ENCODE peak calls at places on chromosome 16, in four cellular contexts. G is H54, A is aorta, Z is skeletal muscle cell. N is an unnamed sample.

GRCh38 chr16:89364603-89365002 is 125.8 kb downstream of the ANKRD11 start:
- DNase-seq in G (no peak), Z (no peak), A (no peak), N (no peak)

GRCh38 chr16:11698271-11698689 is 30.0 kb downstream of the SNN start:
- DNase-seq in A (no peak), Z (no peak), G (no peak), N (no peak)

GRCh38 chr16:11076259-11077018 is 132.1 kb downstream of the CLEC16A start:
- DNase-seq in Z (no peak), G (no peak), A (peak; percentile 41), N (no peak)

GRCh38 chr16:85210423-85211169 is 98.3 kb upstream of the CIBAR2 start:
- DNase-seq in A (no peak), G (peak; percentile 78), Z (no peak), N (no peak)

GRCh38 chr16:19913306-19913717 is 28.7 kb upstream of the GPRC5B start:
- DNase-seq in A (no peak), Z (no peak), G (no peak), N (no peak)

GRCh38 chr16:69620564-69620963 is 54.8 kb downstream of the NFAT5 start:
- DNase-seq in G (no peak), A (no peak), Z (no peak), N (no peak)

GRCh38 chr16:73846292-73846849 is 450.2 kb upstream of the PSMD7 start:
- DNase-seq in Z (no peak), G (no peak), A (no peak), N (no peak)

GRCh38 chr16:54928421-54929089 is 2.1 kb upstream of the IRX5 start:
- DNase-seq in G (peak; percentile 53), Z (no peak), A (peak; percentile 91), N (peak; percentile 79)

GRCh38 chr16:57736419-57737281 is 1.1 kb downstream of the KATNB1 start:
- DNase-seq in A (no peak), Z (peak; percentile 47), G (peak; percentile 45), N (no peak)

GRCh38 chr16:63690961-63691360 is 1430.9 kb downstream of the CDH11 start:
- DNase-seq in A (no peak), Z (no peak), G (no peak), N (no peak)

GRCh38 chr16:3816326-3816725 is 64.2 kb downstream of the CREBBP start:
- DNase-seq in G (no peak), Z (no peak), A (no peak), N (no peak)

GRCh38 chr16:10180771-10181163 is 1.5 kb downstream of the GRIN2A start:
- DNase-seq in G (no peak), A (peak; percentile 85), Z (no peak), N (no peak)

GRCh38 chr16:2719328-2720062 is 529 bp downstream of the PRSS27 start:
- DNase-seq in A (no peak), G (no peak), Z (no peak), N (no peak)

GRCh38 chr16:70483426-70483825 is 29.0 kb downstream of the FCSK start:
- DNase-seq in G (no peak), Z (no peak), A (no peak), N (no peak)

GRCh38 chr16:19123535-19124178 is 9.9 kb downstream of the ITPRIPL2 start:
- DNase-seq in A (no peak), Z (no peak), G (no peak), N (no peak)

GRCh38 chr16:55503726-55504553 is 4.9 kb upstream of the LPCAT2 start:
- DNase-seq in Z (no peak), G (no peak), A (no peak), N (no peak)

GRCh38 chr16:65201446-65202010 is 79.7 kb upstream of the CDH11 start:
- DNase-seq in Z (peak; percentile 19), A (no peak), G (no peak), N (no peak)

GRCh38 chr16:48959747-48960146 is 321.9 kb downstream of the CBLN1 start:
- DNase-seq in A (no peak), G (no peak), Z (no peak), N (no peak)

GRCh38 chr16:49523435-49524159 is 150.0 kb downstream of the C16orf78 start:
- DNase-seq in Z (no peak), G (no peak), A (no peak), N (no peak)

GRCh38 chr16:56066617-56067016 is 124.7 kb upstream of the GNAO1 start:
- DNase-seq in G (no peak), A (no peak), Z (no peak), N (no peak)

GRCh38 chr16:84198401-84198800 is 7.4 kb downstream of the ADAD2 start:
- DNase-seq in A (no peak), G (no peak), Z (peak; percentile 51), N (no peak)

GRCh38 chr16:55501549-55502322 is 7.1 kb upstream of the LPCAT2 start:
- DNase-seq in G (no peak), Z (no peak), A (no peak), N (no peak)

GRCh38 chr16:17446661-17447060 is 24.1 kb downstream of the XYLT1 start:
- DNase-seq in A (no peak), Z (no peak), G (no peak), N (no peak)

GRCh38 chr16:50025544-50025931 is 513 bp downstream of the CNEP1R1 start:
- DNase-seq in Z (no peak), G (peak; percentile 23), A (no peak), N (no peak)

GRCh38 chr16:58443783-58444182 is 51.5 kb downstream of the GINS3 start:
- DNase-seq in A (no peak), G (no peak), Z (no peak), N (no peak)

GRCh38 chr16:6206080-6206479 is 1108.5 kb upstream of the EEF2KMT start:
- DNase-seq in A (no peak), G (no peak), Z (no peak), N (no peak)

GRCh38 chr16:69890114-69890890 is 60.8 kb upstream of the CLEC18A start:
- DNase-seq in A (peak; percentile 81), G (no peak), Z (peak; percentile 41), N (peak; percentile 73)

GRCh38 chr16:81600275-81600674 is 155.7 kb downstream of the CMIP start:
- DNase-seq in A (no peak), Z (no peak), G (peak; percentile 61), N (no peak)

GRCh38 chr16:81148277-81148676 is 52.1 kb upstream of the GCSH start:
- DNase-seq in Z (no peak), G (no peak), A (no peak), N (no peak)

GRCh38 chr16:27169511-27170071 is 33.7 kb upstream of the KDM8 start:
- DNase-seq in G (peak; percentile 52), A (no peak), Z (peak; percentile 25), N (no peak)